ENCODE peak calls at places on chromosomes 13 and 19, in ten cellular contexts. One of them, this sample, is unnamed.

GRCh38 chr13:25988655-25989054 is 63.2 kb downstream of the SHISA2 start:
- DNase-seq in lower leg skin: no peak
- DNase-seq in posterior cingulate gyrus: no peak
- DNase-seq in naive thymus-derived CD8-positive, alpha-beta T cell: no peak
- DNase-seq in IMR-90: no peak
- DNase-seq in stimulated activated CD8-positive, alpha-beta memory T cell treated with anti-CD3 and anti-CD28 coated beads, Interleukin-4, amount 100 ng/mL, for 1 hour: no peak
- DNase-seq in non-pigmented ciliary epithelial cell: no peak
- DNase-seq in Right ventricle myocardium superior: no peak
- DNase-seq in activated CD8-positive, alpha-beta memory T cell treated with anti-CD3 and anti-CD28 coated beads for 24 hours: no peak
- DNase-seq in NCI-H524 treated with DMSO at 0.1 percent for 48 hours: no peak
- DNase-seq in this sample: no peak

GRCh38 chr13:99979453-99980200 is 2.0 kb upstream of the ZIC2 start:
- DNase-seq in lower leg skin: no peak
- DNase-seq in posterior cingulate gyrus: no peak
- DNase-seq in naive thymus-derived CD8-positive, alpha-beta T cell: no peak
- DNase-seq in IMR-90: no peak
- DNase-seq in stimulated activated CD8-positive, alpha-beta memory T cell treated with anti-CD3 and anti-CD28 coated beads, Interleukin-4, amount 100 ng/mL, for 1 hour: no peak
- DNase-seq in non-pigmented ciliary epithelial cell: no peak
- DNase-seq in Right ventricle myocardium superior: peak
- DNase-seq in activated CD8-positive, alpha-beta memory T cell treated with anti-CD3 and anti-CD28 coated beads for 24 hours: peak
- DNase-seq in NCI-H524 treated with DMSO at 0.1 percent for 48 hours: no peak
- DNase-seq in this sample: no peak

GRCh38 chr19:32976223-32976805 is 4.3 kb downstream of the FAAP24 start:
- DNase-seq in lower leg skin: peak
- DNase-seq in posterior cingulate gyrus: peak
- DNase-seq in naive thymus-derived CD8-positive, alpha-beta T cell: peak
- DNase-seq in IMR-90: peak
- DNase-seq in stimulated activated CD8-positive, alpha-beta memory T cell treated with anti-CD3 and anti-CD28 coated beads, Interleukin-4, amount 100 ng/mL, for 1 hour: peak
- DNase-seq in non-pigmented ciliary epithelial cell: peak
- DNase-seq in Right ventricle myocardium superior: peak
- DNase-seq in activated CD8-positive, alpha-beta memory T cell treated with anti-CD3 and anti-CD28 coated beads for 24 hours: peak
- DNase-seq in NCI-H524 treated with DMSO at 0.1 percent for 48 hours: no peak
- DNase-seq in this sample: no peak

GRCh38 chr13:75151081-75151643 is 330.8 kb downstream of the TBC1D4 start:
- DNase-seq in lower leg skin: no peak
- DNase-seq in posterior cingulate gyrus: no peak
- DNase-seq in naive thymus-derived CD8-positive, alpha-beta T cell: no peak
- DNase-seq in IMR-90: peak
- DNase-seq in stimulated activated CD8-positive, alpha-beta memory T cell treated with anti-CD3 and anti-CD28 coated beads, Interleukin-4, amount 100 ng/mL, for 1 hour: no peak
- DNase-seq in non-pigmented ciliary epithelial cell: peak
- DNase-seq in Right ventricle myocardium superior: no peak
- DNase-seq in activated CD8-positive, alpha-beta memory T cell treated with anti-CD3 and anti-CD28 coated beads for 24 hours: no peak
- DNase-seq in NCI-H524 treated with DMSO at 0.1 percent for 48 hours: no peak
- DNase-seq in this sample: no peak

GRCh38 chr19:3672993-3673392 is 27.3 kb downstream of the PIP5K1C start:
- DNase-seq in lower leg skin: no peak
- DNase-seq in posterior cingulate gyrus: no peak
- DNase-seq in naive thymus-derived CD8-positive, alpha-beta T cell: no peak
- DNase-seq in IMR-90: no peak
- DNase-seq in stimulated activated CD8-positive, alpha-beta memory T cell treated with anti-CD3 and anti-CD28 coated beads, Interleukin-4, amount 100 ng/mL, for 1 hour: no peak
- DNase-seq in non-pigmented ciliary epithelial cell: no peak
- DNase-seq in Right ventricle myocardium superior: no peak
- DNase-seq in activated CD8-positive, alpha-beta memory T cell treated with anti-CD3 and anti-CD28 coated beads for 24 hours: no peak
- DNase-seq in NCI-H524 treated with DMSO at 0.1 percent for 48 hours: no peak
- DNase-seq in this sample: no peak

GRCh38 chr19:4115050-4115817 is 8.7 kb downstream of the MAP2K2 start:
- DNase-seq in lower leg skin: no peak
- DNase-seq in posterior cingulate gyrus: peak
- DNase-seq in naive thymus-derived CD8-positive, alpha-beta T cell: peak
- DNase-seq in IMR-90: no peak
- DNase-seq in stimulated activated CD8-positive, alpha-beta memory T cell treated with anti-CD3 and anti-CD28 coated beads, Interleukin-4, amount 100 ng/mL, for 1 hour: peak
- DNase-seq in non-pigmented ciliary epithelial cell: no peak
- DNase-seq in Right ventricle myocardium superior: peak
- DNase-seq in activated CD8-positive, alpha-beta memory T cell treated with anti-CD3 and anti-CD28 coated beads for 24 hours: peak
- DNase-seq in NCI-H524 treated with DMSO at 0.1 percent for 48 hours: no peak
- DNase-seq in this sample: no peak

GRCh38 chr13:45370922-45371406 is 30.0 kb upstream of the TPT1 start:
- DNase-seq in lower leg skin: peak
- DNase-seq in posterior cingulate gyrus: peak
- DNase-seq in naive thymus-derived CD8-positive, alpha-beta T cell: peak
- DNase-seq in IMR-90: peak
- DNase-seq in stimulated activated CD8-positive, alpha-beta memory T cell treated with anti-CD3 and anti-CD28 coated beads, Interleukin-4, amount 100 ng/mL, for 1 hour: peak
- DNase-seq in non-pigmented ciliary epithelial cell: no peak
- DNase-seq in Right ventricle myocardium superior: peak
- DNase-seq in activated CD8-positive, alpha-beta memory T cell treated with anti-CD3 and anti-CD28 coated beads for 24 hours: peak
- DNase-seq in NCI-H524 treated with DMSO at 0.1 percent for 48 hours: no peak
- DNase-seq in this sample: peak

GRCh38 chr19:42105358-42105757 is 26.9 kb downstream of the POU2F2 start:
- DNase-seq in lower leg skin: no peak
- DNase-seq in posterior cingulate gyrus: no peak
- DNase-seq in naive thymus-derived CD8-positive, alpha-beta T cell: no peak
- DNase-seq in IMR-90: peak
- DNase-seq in stimulated activated CD8-positive, alpha-beta memory T cell treated with anti-CD3 and anti-CD28 coated beads, Interleukin-4, amount 100 ng/mL, for 1 hour: no peak
- DNase-seq in non-pigmented ciliary epithelial cell: no peak
- DNase-seq in Right ventricle myocardium superior: no peak
- DNase-seq in activated CD8-positive, alpha-beta memory T cell treated with anti-CD3 and anti-CD28 coated beads for 24 hours: no peak
- DNase-seq in NCI-H524 treated with DMSO at 0.1 percent for 48 hours: no peak
- DNase-seq in this sample: no peak

GRCh38 chr19:16548956-16549355 is 6.7 kb upstream of the CHERP start:
- DNase-seq in lower leg skin: no peak
- DNase-seq in posterior cingulate gyrus: no peak
- DNase-seq in naive thymus-derived CD8-positive, alpha-beta T cell: no peak
- DNase-seq in IMR-90: no peak
- DNase-seq in stimulated activated CD8-positive, alpha-beta memory T cell treated with anti-CD3 and anti-CD28 coated beads, Interleukin-4, amount 100 ng/mL, for 1 hour: no peak
- DNase-seq in non-pigmented ciliary epithelial cell: no peak
- DNase-seq in Right ventricle myocardium superior: no peak
- DNase-seq in activated CD8-positive, alpha-beta memory T cell treated with anti-CD3 and anti-CD28 coated beads for 24 hours: no peak
- DNase-seq in NCI-H524 treated with DMSO at 0.1 percent for 48 hours: no peak
- DNase-seq in this sample: no peak

GRCh38 chr13:52070929-52071523 is 46.5 kb downstream of the UTP14C start:
- DNase-seq in lower leg skin: no peak
- DNase-seq in posterior cingulate gyrus: no peak
- DNase-seq in naive thymus-derived CD8-positive, alpha-beta T cell: no peak
- DNase-seq in IMR-90: peak
- DNase-seq in stimulated activated CD8-positive, alpha-beta memory T cell treated with anti-CD3 and anti-CD28 coated beads, Interleukin-4, amount 100 ng/mL, for 1 hour: no peak
- DNase-seq in non-pigmented ciliary epithelial cell: no peak
- DNase-seq in Right ventricle myocardium superior: no peak
- DNase-seq in activated CD8-positive, alpha-beta memory T cell treated with anti-CD3 and anti-CD28 coated beads for 24 hours: no peak
- DNase-seq in NCI-H524 treated with DMSO at 0.1 percent for 48 hours: no peak
- DNase-seq in this sample: no peak

GRCh38 chr13:33004454-33004853 is 11.8 kb upstream of the KL start:
- DNase-seq in lower leg skin: no peak
- DNase-seq in posterior cingulate gyrus: no peak
- DNase-seq in naive thymus-derived CD8-positive, alpha-beta T cell: no peak
- DNase-seq in IMR-90: no peak
- DNase-seq in stimulated activated CD8-positive, alpha-beta memory T cell treated with anti-CD3 and anti-CD28 coated beads, Interleukin-4, amount 100 ng/mL, for 1 hour: no peak
- DNase-seq in non-pigmented ciliary epithelial cell: no peak
- DNase-seq in Right ventricle myocardium superior: peak
- DNase-seq in activated CD8-positive, alpha-beta memory T cell treated with anti-CD3 and anti-CD28 coated beads for 24 hours: no peak
- DNase-seq in NCI-H524 treated with DMSO at 0.1 percent for 48 hours: no peak
- DNase-seq in this sample: no peak

GRCh38 chr19:50552540-50552939 is 15.7 kb downstream of the LRRC4B start:
- DNase-seq in lower leg skin: no peak
- DNase-seq in posterior cingulate gyrus: no peak
- DNase-seq in naive thymus-derived CD8-positive, alpha-beta T cell: no peak
- DNase-seq in IMR-90: no peak
- DNase-seq in stimulated activated CD8-positive, alpha-beta memory T cell treated with anti-CD3 and anti-CD28 coated beads, Interleukin-4, amount 100 ng/mL, for 1 hour: no peak
- DNase-seq in non-pigmented ciliary epithelial cell: no peak
- DNase-seq in Right ventricle myocardium superior: no peak
- DNase-seq in activated CD8-positive, alpha-beta memory T cell treated with anti-CD3 and anti-CD28 coated beads for 24 hours: no peak
- DNase-seq in NCI-H524 treated with DMSO at 0.1 percent for 48 hours: no peak
- DNase-seq in this sample: no peak

GRCh38 chr19:53374288-53374687 is 8.8 kb downstream of the ZNF525 start:
- DNase-seq in lower leg skin: no peak
- DNase-seq in posterior cingulate gyrus: no peak
- DNase-seq in naive thymus-derived CD8-positive, alpha-beta T cell: no peak
- DNase-seq in IMR-90: no peak
- DNase-seq in stimulated activated CD8-positive, alpha-beta memory T cell treated with anti-CD3 and anti-CD28 coated beads, Interleukin-4, amount 100 ng/mL, for 1 hour: no peak
- DNase-seq in non-pigmented ciliary epithelial cell: no peak
- DNase-seq in Right ventricle myocardium superior: no peak
- DNase-seq in activated CD8-positive, alpha-beta memory T cell treated with anti-CD3 and anti-CD28 coated beads for 24 hours: no peak
- DNase-seq in NCI-H524 treated with DMSO at 0.1 percent for 48 hours: no peak
- DNase-seq in this sample: no peak

GRCh38 chr19:18168673-18169381 is 4.8 kb upstream of the IFI30 start:
- DNase-seq in lower leg skin: no peak
- DNase-seq in posterior cingulate gyrus: no peak
- DNase-seq in naive thymus-derived CD8-positive, alpha-beta T cell: no peak
- DNase-seq in IMR-90: no peak
- DNase-seq in stimulated activated CD8-positive, alpha-beta memory T cell treated with anti-CD3 and anti-CD28 coated beads, Interleukin-4, amount 100 ng/mL, for 1 hour: no peak
- DNase-seq in non-pigmented ciliary epithelial cell: no peak
- DNase-seq in Right ventricle myocardium superior: no peak
- DNase-seq in activated CD8-positive, alpha-beta memory T cell treated with anti-CD3 and anti-CD28 coated beads for 24 hours: no peak
- DNase-seq in NCI-H524 treated with DMSO at 0.1 percent for 48 hours: no peak
- DNase-seq in this sample: no peak

GRCh38 chr19:5479958-5480357 is 24.7 kb downstream of the ZNRF4 start:
- DNase-seq in lower leg skin: no peak
- DNase-seq in posterior cingulate gyrus: no peak
- DNase-seq in naive thymus-derived CD8-positive, alpha-beta T cell: no peak
- DNase-seq in IMR-90: no peak
- DNase-seq in stimulated activated CD8-positive, alpha-beta memory T cell treated with anti-CD3 and anti-CD28 coated beads, Interleukin-4, amount 100 ng/mL, for 1 hour: no peak
- DNase-seq in non-pigmented ciliary epithelial cell: no peak
- DNase-seq in Right ventricle myocardium superior: no peak
- DNase-seq in activated CD8-positive, alpha-beta memory T cell treated with anti-CD3 and anti-CD28 coated beads for 24 hours: no peak
- DNase-seq in NCI-H524 treated with DMSO at 0.1 percent for 48 hours: peak
- DNase-seq in this sample: no peak

GRCh38 chr19:47156861-47157454 is 26.3 kb downstream of the SAE1 start:
- DNase-seq in lower leg skin: no peak
- DNase-seq in posterior cingulate gyrus: no peak
- DNase-seq in naive thymus-derived CD8-positive, alpha-beta T cell: no peak
- DNase-seq in IMR-90: no peak
- DNase-seq in stimulated activated CD8-positive, alpha-beta memory T cell treated with anti-CD3 and anti-CD28 coated beads, Interleukin-4, amount 100 ng/mL, for 1 hour: no peak
- DNase-seq in non-pigmented ciliary epithelial cell: no peak
- DNase-seq in Right ventricle myocardium superior: no peak
- DNase-seq in activated CD8-positive, alpha-beta memory T cell treated with anti-CD3 and anti-CD28 coated beads for 24 hours: no peak
- DNase-seq in NCI-H524 treated with DMSO at 0.1 percent for 48 hours: no peak
- DNase-seq in this sample: no peak

GRCh38 chr19:19610376-19611240 is 7.9 kb downstream of the PBX4 start:
- DNase-seq in lower leg skin: no peak
- DNase-seq in posterior cingulate gyrus: no peak
- DNase-seq in naive thymus-derived CD8-positive, alpha-beta T cell: no peak
- DNase-seq in IMR-90: peak
- DNase-seq in stimulated activated CD8-positive, alpha-beta memory T cell treated with anti-CD3 and anti-CD28 coated beads, Interleukin-4, amount 100 ng/mL, for 1 hour: no peak
- DNase-seq in non-pigmented ciliary epithelial cell: no peak
- DNase-seq in Right ventricle myocardium superior: no peak
- DNase-seq in activated CD8-positive, alpha-beta memory T cell treated with anti-CD3 and anti-CD28 coated beads for 24 hours: no peak
- DNase-seq in NCI-H524 treated with DMSO at 0.1 percent for 48 hours: no peak
- DNase-seq in this sample: no peak

GRCh38 chr19:17677002-17677401 is 11.2 kb downstream of the UNC13A start:
- DNase-seq in lower leg skin: no peak
- DNase-seq in posterior cingulate gyrus: no peak
- DNase-seq in naive thymus-derived CD8-positive, alpha-beta T cell: no peak
- DNase-seq in IMR-90: no peak
- DNase-seq in stimulated activated CD8-positive, alpha-beta memory T cell treated with anti-CD3 and anti-CD28 coated beads, Interleukin-4, amount 100 ng/mL, for 1 hour: no peak
- DNase-seq in non-pigmented ciliary epithelial cell: no peak
- DNase-seq in Right ventricle myocardium superior: no peak
- DNase-seq in activated CD8-positive, alpha-beta memory T cell treated with anti-CD3 and anti-CD28 coated beads for 24 hours: no peak
- DNase-seq in NCI-H524 treated with DMSO at 0.1 percent for 48 hours: no peak
- DNase-seq in this sample: no peak

GRCh38 chr19:13770013-13770635 is 4.1 kb upstream of the C19orf53 start:
- DNase-seq in lower leg skin: no peak
- DNase-seq in posterior cingulate gyrus: no peak
- DNase-seq in naive thymus-derived CD8-positive, alpha-beta T cell: no peak
- DNase-seq in IMR-90: no peak
- DNase-seq in stimulated activated CD8-positive, alpha-beta memory T cell treated with anti-CD3 and anti-CD28 coated beads, Interleukin-4, amount 100 ng/mL, for 1 hour: no peak
- DNase-seq in non-pigmented ciliary epithelial cell: no peak
- DNase-seq in Right ventricle myocardium superior: no peak
- DNase-seq in activated CD8-positive, alpha-beta memory T cell treated with anti-CD3 and anti-CD28 coated beads for 24 hours: no peak
- DNase-seq in NCI-H524 treated with DMSO at 0.1 percent for 48 hours: no peak
- DNase-seq in this sample: no peak

GRCh38 chr19:5968431-5969373 is 9.2 kb downstream of the RANBP3 start:
- DNase-seq in lower leg skin: no peak
- DNase-seq in posterior cingulate gyrus: no peak
- DNase-seq in naive thymus-derived CD8-positive, alpha-beta T cell: peak
- DNase-seq in IMR-90: no peak
- DNase-seq in stimulated activated CD8-positive, alpha-beta memory T cell treated with anti-CD3 and anti-CD28 coated beads, Interleukin-4, amount 100 ng/mL, for 1 hour: no peak
- DNase-seq in non-pigmented ciliary epithelial cell: no peak
- DNase-seq in Right ventricle myocardium superior: no peak
- DNase-seq in activated CD8-positive, alpha-beta memory T cell treated with anti-CD3 and anti-CD28 coated beads for 24 hours: no peak
- DNase-seq in NCI-H524 treated with DMSO at 0.1 percent for 48 hours: no peak
- DNase-seq in this sample: no peak

GRCh38 chr19:8395621-8396082 is 5.5 kb downstream of the RAB11B start:
- DNase-seq in lower leg skin: no peak
- DNase-seq in posterior cingulate gyrus: no peak
- DNase-seq in naive thymus-derived CD8-positive, alpha-beta T cell: no peak
- DNase-seq in IMR-90: no peak
- DNase-seq in stimulated activated CD8-positive, alpha-beta memory T cell treated with anti-CD3 and anti-CD28 coated beads, Interleukin-4, amount 100 ng/mL, for 1 hour: no peak
- DNase-seq in non-pigmented ciliary epithelial cell: no peak
- DNase-seq in Right ventricle myocardium superior: no peak
- DNase-seq in activated CD8-positive, alpha-beta memory T cell treated with anti-CD3 and anti-CD28 coated beads for 24 hours: no peak
- DNase-seq in NCI-H524 treated with DMSO at 0.1 percent for 48 hours: no peak
- DNase-seq in this sample: no peak

GRCh38 chr13:24683833-24684599 is 3.8 kb downstream of the ATP12A start:
- DNase-seq in lower leg skin: no peak
- DNase-seq in posterior cingulate gyrus: peak
- DNase-seq in naive thymus-derived CD8-positive, alpha-beta T cell: peak
- DNase-seq in IMR-90: peak
- DNase-seq in stimulated activated CD8-positive, alpha-beta memory T cell treated with anti-CD3 and anti-CD28 coated beads, Interleukin-4, amount 100 ng/mL, for 1 hour: peak
- DNase-seq in non-pigmented ciliary epithelial cell: no peak
- DNase-seq in Right ventricle myocardium superior: peak
- DNase-seq in activated CD8-positive, alpha-beta memory T cell treated with anti-CD3 and anti-CD28 coated beads for 24 hours: peak
- DNase-seq in NCI-H524 treated with DMSO at 0.1 percent for 48 hours: no peak
- DNase-seq in this sample: no peak

GRCh38 chr13:34349091-34349722 is 531.3 kb downstream of the RFC3 start:
- DNase-seq in lower leg skin: peak
- DNase-seq in posterior cingulate gyrus: peak
- DNase-seq in naive thymus-derived CD8-positive, alpha-beta T cell: no peak
- DNase-seq in IMR-90: peak
- DNase-seq in stimulated activated CD8-positive, alpha-beta memory T cell treated with anti-CD3 and anti-CD28 coated beads, Interleukin-4, amount 100 ng/mL, for 1 hour: no peak
- DNase-seq in non-pigmented ciliary epithelial cell: peak
- DNase-seq in Right ventricle myocardium superior: peak
- DNase-seq in activated CD8-positive, alpha-beta memory T cell treated with anti-CD3 and anti-CD28 coated beads for 24 hours: no peak
- DNase-seq in NCI-H524 treated with DMSO at 0.1 percent for 48 hours: no peak
- DNase-seq in this sample: no peak

GRCh38 chr19:4730740-4731171 is 7.1 kb upstream of the DPP9 start:
- DNase-seq in lower leg skin: no peak
- DNase-seq in posterior cingulate gyrus: no peak
- DNase-seq in naive thymus-derived CD8-positive, alpha-beta T cell: peak
- DNase-seq in IMR-90: no peak
- DNase-seq in stimulated activated CD8-positive, alpha-beta memory T cell treated with anti-CD3 and anti-CD28 coated beads, Interleukin-4, amount 100 ng/mL, for 1 hour: peak
- DNase-seq in non-pigmented ciliary epithelial cell: no peak
- DNase-seq in Right ventricle myocardium superior: no peak
- DNase-seq in activated CD8-positive, alpha-beta memory T cell treated with anti-CD3 and anti-CD28 coated beads for 24 hours: peak
- DNase-seq in NCI-H524 treated with DMSO at 0.1 percent for 48 hours: no peak
- DNase-seq in this sample: no peak

GRCh38 chr13:35855531-35856019 is 275.6 kb downstream of the DCLK1 start:
- DNase-seq in lower leg skin: peak
- DNase-seq in posterior cingulate gyrus: peak
- DNase-seq in naive thymus-derived CD8-positive, alpha-beta T cell: no peak
- DNase-seq in IMR-90: no peak
- DNase-seq in stimulated activated CD8-positive, alpha-beta memory T cell treated with anti-CD3 and anti-CD28 coated beads, Interleukin-4, amount 100 ng/mL, for 1 hour: no peak
- DNase-seq in non-pigmented ciliary epithelial cell: no peak
- DNase-seq in Right ventricle myocardium superior: no peak
- DNase-seq in activated CD8-positive, alpha-beta memory T cell treated with anti-CD3 and anti-CD28 coated beads for 24 hours: no peak
- DNase-seq in NCI-H524 treated with DMSO at 0.1 percent for 48 hours: no peak
- DNase-seq in this sample: no peak

GRCh38 chr13:57629821-57630235 is 1.7 kb upstream of the PCDH17 start:
- DNase-seq in lower leg skin: peak
- DNase-seq in posterior cingulate gyrus: peak
- DNase-seq in naive thymus-derived CD8-positive, alpha-beta T cell: peak
- DNase-seq in IMR-90: peak
- DNase-seq in stimulated activated CD8-positive, alpha-beta memory T cell treated with anti-CD3 and anti-CD28 coated beads, Interleukin-4, amount 100 ng/mL, for 1 hour: no peak
- DNase-seq in non-pigmented ciliary epithelial cell: no peak
- DNase-seq in Right ventricle myocardium superior: peak
- DNase-seq in activated CD8-positive, alpha-beta memory T cell treated with anti-CD3 and anti-CD28 coated beads for 24 hours: peak
- DNase-seq in NCI-H524 treated with DMSO at 0.1 percent for 48 hours: peak
- DNase-seq in this sample: peak

GRCh38 chr13:24606486-24607170 is 73.6 kb upstream of the ATP12A start:
- DNase-seq in lower leg skin: no peak
- DNase-seq in posterior cingulate gyrus: no peak
- DNase-seq in naive thymus-derived CD8-positive, alpha-beta T cell: no peak
- DNase-seq in IMR-90: no peak
- DNase-seq in stimulated activated CD8-positive, alpha-beta memory T cell treated with anti-CD3 and anti-CD28 coated beads, Interleukin-4, amount 100 ng/mL, for 1 hour: no peak
- DNase-seq in non-pigmented ciliary epithelial cell: no peak
- DNase-seq in Right ventricle myocardium superior: no peak
- DNase-seq in activated CD8-positive, alpha-beta memory T cell treated with anti-CD3 and anti-CD28 coated beads for 24 hours: no peak
- DNase-seq in NCI-H524 treated with DMSO at 0.1 percent for 48 hours: peak
- DNase-seq in this sample: no peak

GRCh38 chr13:92175330-92175729 is 776.9 kb downstream of the GPC5 start:
- DNase-seq in lower leg skin: no peak
- DNase-seq in posterior cingulate gyrus: no peak
- DNase-seq in naive thymus-derived CD8-positive, alpha-beta T cell: no peak
- DNase-seq in IMR-90: peak
- DNase-seq in stimulated activated CD8-positive, alpha-beta memory T cell treated with anti-CD3 and anti-CD28 coated beads, Interleukin-4, amount 100 ng/mL, for 1 hour: no peak
- DNase-seq in non-pigmented ciliary epithelial cell: peak
- DNase-seq in Right ventricle myocardium superior: no peak
- DNase-seq in activated CD8-positive, alpha-beta memory T cell treated with anti-CD3 and anti-CD28 coated beads for 24 hours: no peak
- DNase-seq in NCI-H524 treated with DMSO at 0.1 percent for 48 hours: no peak
- DNase-seq in this sample: no peak

This sample was measured in coronary artery.